ENCODE peak calls at places on chromosome 22, in seven cellular contexts. One of them, this sample, is unnamed.

GRCh38 chr22:28246392-28246791 is 327.3 kb upstream of the PITPNB start:
- DNase-seq in endothelial cell: no peak
- DNase-seq in thoracic aorta: no peak
- DNase-seq in WTC11: no peak
- DNase-seq in CD14-positive monocyte: no peak
- DNase-seq in foreskin keratinocyte: no peak
- DNase-seq in fibroblast of pulmonary artery: peak
- DNase-seq in this sample: peak

GRCh38 chr22:41504397-41504796 is 35.5 kb downstream of the ACO2 start:
- DNase-seq in endothelial cell: no peak
- DNase-seq in thoracic aorta: peak
- DNase-seq in WTC11: no peak
- DNase-seq in CD14-positive monocyte: no peak
- DNase-seq in foreskin keratinocyte: peak
- DNase-seq in fibroblast of pulmonary artery: no peak
- DNase-seq in this sample: no peak

GRCh38 chr22:44578115-44578457 is 80.1 kb upstream of the RTL6 start:
- DNase-seq in endothelial cell: no peak
- DNase-seq in thoracic aorta: no peak
- DNase-seq in WTC11: no peak
- DNase-seq in CD14-positive monocyte: no peak
- DNase-seq in foreskin keratinocyte: no peak
- DNase-seq in fibroblast of pulmonary artery: no peak
- DNase-seq in this sample: no peak

GRCh38 chr22:23216331-23217170 is 36.2 kb downstream of the BCR start:
- DNase-seq in endothelial cell: no peak
- DNase-seq in thoracic aorta: no peak
- DNase-seq in WTC11: no peak
- DNase-seq in CD14-positive monocyte: peak
- DNase-seq in foreskin keratinocyte: no peak
- DNase-seq in fibroblast of pulmonary artery: no peak
- DNase-seq in this sample: no peak

GRCh38 chr22:44127353-44127752 is 53.4 kb upstream of the PARVG start:
- DNase-seq in endothelial cell: no peak
- DNase-seq in thoracic aorta: no peak
- DNase-seq in WTC11: no peak
- DNase-seq in CD14-positive monocyte: no peak
- DNase-seq in foreskin keratinocyte: no peak
- DNase-seq in fibroblast of pulmonary artery: peak
- DNase-seq in this sample: no peak

GRCh38 chr22:45587638-45588481 is 83.8 kb upstream of the ATXN10 start:
- DNase-seq in endothelial cell: no peak
- DNase-seq in thoracic aorta: no peak
- DNase-seq in WTC11: no peak
- DNase-seq in CD14-positive monocyte: no peak
- DNase-seq in foreskin keratinocyte: peak
- DNase-seq in fibroblast of pulmonary artery: no peak
- DNase-seq in this sample: peak

GRCh38 chr22:22733881-22734373 is 89.5 kb downstream of the GGTLC2 start:
- DNase-seq in endothelial cell: no peak
- DNase-seq in thoracic aorta: no peak
- DNase-seq in WTC11: no peak
- DNase-seq in CD14-positive monocyte: no peak
- DNase-seq in foreskin keratinocyte: no peak
- DNase-seq in fibroblast of pulmonary artery: no peak
- DNase-seq in this sample: no peak

GRCh38 chr22:25027959-25028840 is 75.7 kb downstream of the KIAA1671 start:
- DNase-seq in endothelial cell: peak
- DNase-seq in thoracic aorta: no peak
- DNase-seq in WTC11: peak
- DNase-seq in CD14-positive monocyte: no peak
- DNase-seq in foreskin keratinocyte: no peak
- DNase-seq in fibroblast of pulmonary artery: peak
- DNase-seq in this sample: no peak

GRCh38 chr22:31323578-31324550 is 22.3 kb downstream of the PATZ1 start:
- DNase-seq in endothelial cell: no peak
- DNase-seq in thoracic aorta: no peak
- DNase-seq in WTC11: no peak
- DNase-seq in CD14-positive monocyte: no peak
- DNase-seq in foreskin keratinocyte: no peak
- DNase-seq in fibroblast of pulmonary artery: no peak
- DNase-seq in this sample: no peak

GRCh38 chr22:24516301-24516737 is 21.2 kb downstream of the UPB1 start:
- DNase-seq in endothelial cell: no peak
- DNase-seq in thoracic aorta: no peak
- DNase-seq in WTC11: no peak
- DNase-seq in CD14-positive monocyte: peak
- DNase-seq in foreskin keratinocyte: peak
- DNase-seq in fibroblast of pulmonary artery: peak
- DNase-seq in this sample: peak

GRCh38 chr22:40499187-40499753 is 128.9 kb downstream of the SGSM3 start:
- DNase-seq in endothelial cell: no peak
- DNase-seq in thoracic aorta: no peak
- DNase-seq in WTC11: no peak
- DNase-seq in CD14-positive monocyte: peak
- DNase-seq in foreskin keratinocyte: peak
- DNase-seq in fibroblast of pulmonary artery: peak
- DNase-seq in this sample: peak

GRCh38 chr22:49494555-49494954 is 333.1 kb downstream of the BRD1 start:
- DNase-seq in endothelial cell: no peak
- DNase-seq in thoracic aorta: no peak
- DNase-seq in WTC11: no peak
- DNase-seq in CD14-positive monocyte: no peak
- DNase-seq in foreskin keratinocyte: no peak
- DNase-seq in fibroblast of pulmonary artery: no peak
- DNase-seq in this sample: no peak
- TF ChIP-seq CTCF in endothelial cell: no peak
- TF ChIP-seq CTCF in thoracic aorta: no peak
- TF ChIP-seq CTCF in WTC11: no peak
- TF ChIP-seq CTCF in CD14-positive monocyte: no peak
- TF ChIP-seq CTCF in foreskin keratinocyte: no peak
- TF ChIP-seq CTCF in fibroblast of pulmonary artery: no peak
- TF ChIP-seq CTCF in this sample: no peak

GRCh38 chr22:36037102-36037758 is 8.6 kb upstream of the RBFOX2 start:
- DNase-seq in endothelial cell: no peak
- DNase-seq in thoracic aorta: no peak
- DNase-seq in WTC11: no peak
- DNase-seq in CD14-positive monocyte: no peak
- DNase-seq in foreskin keratinocyte: no peak
- DNase-seq in fibroblast of pulmonary artery: no peak
- DNase-seq in this sample: no peak

GRCh38 chr22:36039125-36039524 is 10.5 kb upstream of the RBFOX2 start:
- DNase-seq in endothelial cell: no peak
- DNase-seq in thoracic aorta: no peak
- DNase-seq in WTC11: no peak
- DNase-seq in CD14-positive monocyte: no peak
- DNase-seq in foreskin keratinocyte: no peak
- DNase-seq in fibroblast of pulmonary artery: no peak
- DNase-seq in this sample: no peak

DNA sequence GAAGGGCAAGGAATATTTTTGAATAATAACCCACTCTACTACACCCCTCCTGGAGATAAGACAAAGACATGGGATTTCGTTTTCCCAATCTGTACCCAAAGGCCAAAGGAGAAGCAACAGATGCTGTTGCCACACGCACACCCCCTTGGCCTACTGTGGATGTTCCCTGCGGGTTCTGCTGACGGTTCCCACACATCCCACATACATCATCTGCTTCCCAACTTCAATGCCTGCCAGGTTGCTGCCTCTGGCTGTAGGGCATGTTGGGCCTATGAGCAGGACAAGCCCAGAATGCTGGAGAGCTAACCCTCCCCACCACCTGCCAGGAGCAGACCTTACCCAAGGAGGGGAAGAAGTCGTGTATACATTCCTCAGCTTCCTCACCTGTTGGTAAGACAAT is 13.6 kb upstream of the RBFOX2 start:
- DNase-seq in endothelial cell: no peak
- DNase-seq in thoracic aorta: no peak
- DNase-seq in WTC11: no peak
- DNase-seq in CD14-positive monocyte: no peak
- DNase-seq in foreskin keratinocyte: no peak
- DNase-seq in fibroblast of pulmonary artery: no peak
- DNase-seq in this sample: no peak
- TF ChIP-seq CTCF in endothelial cell: no peak
- TF ChIP-seq CTCF in thoracic aorta: no peak
- TF ChIP-seq CTCF in WTC11: no peak
- TF ChIP-seq CTCF in CD14-positive monocyte: no peak
- TF ChIP-seq CTCF in foreskin keratinocyte: no peak
- TF ChIP-seq CTCF in fibroblast of pulmonary artery: no peak
- TF ChIP-seq CTCF in this sample: no peak

DNA sequence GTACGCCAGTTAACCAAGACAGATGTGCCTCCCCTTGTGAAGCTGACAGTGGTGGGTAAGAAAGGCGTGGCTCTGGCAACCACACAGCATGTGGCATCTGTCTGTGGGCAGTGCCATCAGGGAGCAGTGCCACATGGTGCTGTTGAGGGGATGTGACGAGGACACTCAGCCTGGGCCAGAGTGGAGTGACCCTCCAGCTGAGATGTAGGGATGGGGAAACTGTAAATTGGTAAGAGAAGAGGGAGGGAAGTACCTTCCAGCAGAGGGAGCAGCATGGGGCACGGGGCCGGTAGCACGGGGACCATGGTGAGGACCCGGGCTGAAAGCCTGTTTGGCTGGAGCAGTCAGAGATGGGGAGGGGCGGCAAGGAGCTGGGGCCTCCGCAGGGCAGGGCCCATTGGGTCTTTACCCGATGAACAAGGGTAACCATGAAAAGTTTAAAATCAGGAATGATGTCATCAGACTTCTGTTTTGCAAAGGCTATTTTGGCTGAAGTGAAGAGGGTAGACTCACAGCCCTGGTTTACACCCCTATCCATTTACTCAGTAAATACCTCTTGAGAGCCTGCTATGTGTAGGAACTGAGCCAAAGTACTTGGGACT is 10.4 kb downstream of the TMPRSS6 start:
- DNase-seq in endothelial cell: no peak
- DNase-seq in thoracic aorta: no peak
- DNase-seq in WTC11: peak
- DNase-seq in CD14-positive monocyte: no peak
- DNase-seq in foreskin keratinocyte: no peak
- DNase-seq in fibroblast of pulmonary artery: no peak
- DNase-seq in this sample: no peak
- TF ChIP-seq CTCF in endothelial cell: no peak
- TF ChIP-seq CTCF in thoracic aorta: no peak
- TF ChIP-seq CTCF in WTC11: no peak
- TF ChIP-seq CTCF in CD14-positive monocyte: no peak
- TF ChIP-seq CTCF in foreskin keratinocyte: peak
- TF ChIP-seq CTCF in fibroblast of pulmonary artery: peak
- TF ChIP-seq CTCF in this sample: peak

GRCh38 chr22:19810381-19811141 is 44.1 kb downstream of the GNB1L start:
- DNase-seq in endothelial cell: peak
- DNase-seq in thoracic aorta: no peak
- DNase-seq in WTC11: peak
- DNase-seq in CD14-positive monocyte: peak
- DNase-seq in foreskin keratinocyte: no peak
- DNase-seq in fibroblast of pulmonary artery: peak
- DNase-seq in this sample: no peak
- TF ChIP-seq CTCF in endothelial cell: no peak
- TF ChIP-seq CTCF in thoracic aorta: no peak
- TF ChIP-seq CTCF in WTC11: no peak
- TF ChIP-seq CTCF in CD14-positive monocyte: no peak
- TF ChIP-seq CTCF in foreskin keratinocyte: no peak
- TF ChIP-seq CTCF in fibroblast of pulmonary artery: no peak
- TF ChIP-seq CTCF in this sample: no peak

GRCh38 chr22:33539202-33539901 is 380.9 kb downstream of the LARGE1 start:
- DNase-seq in endothelial cell: no peak
- DNase-seq in thoracic aorta: no peak
- DNase-seq in WTC11: no peak
- DNase-seq in CD14-positive monocyte: no peak
- DNase-seq in foreskin keratinocyte: no peak
- DNase-seq in fibroblast of pulmonary artery: no peak
- DNase-seq in this sample: no peak

GRCh38 chr22:33542722-33543121 is 377.6 kb downstream of the LARGE1 start:
- DNase-seq in endothelial cell: no peak
- DNase-seq in thoracic aorta: no peak
- DNase-seq in WTC11: no peak
- DNase-seq in CD14-positive monocyte: no peak
- DNase-seq in foreskin keratinocyte: no peak
- DNase-seq in fibroblast of pulmonary artery: no peak
- DNase-seq in this sample: no peak

GRCh38 chr22:33539902-33540751 is 380.1 kb downstream of the LARGE1 start:
- DNase-seq in endothelial cell: no peak
- DNase-seq in thoracic aorta: peak
- DNase-seq in WTC11: no peak
- DNase-seq in CD14-positive monocyte: no peak
- DNase-seq in foreskin keratinocyte: no peak
- DNase-seq in fibroblast of pulmonary artery: no peak
- DNase-seq in this sample: no peak

GRCh38 chr22:33544707-33545106 is 375.6 kb downstream of the LARGE1 start:
- DNase-seq in endothelial cell: no peak
- DNase-seq in thoracic aorta: no peak
- DNase-seq in WTC11: no peak
- DNase-seq in CD14-positive monocyte: no peak
- DNase-seq in foreskin keratinocyte: peak
- DNase-seq in fibroblast of pulmonary artery: peak
- DNase-seq in this sample: no peak

GRCh38 chr22:33542153-33542552 is 378.1 kb downstream of the LARGE1 start:
- DNase-seq in endothelial cell: no peak
- DNase-seq in thoracic aorta: no peak
- DNase-seq in WTC11: no peak
- DNase-seq in CD14-positive monocyte: no peak
- DNase-seq in foreskin keratinocyte: no peak
- DNase-seq in fibroblast of pulmonary artery: no peak
- DNase-seq in this sample: no peak
- TF ChIP-seq CTCF in endothelial cell: no peak
- TF ChIP-seq CTCF in thoracic aorta: no peak
- TF ChIP-seq CTCF in WTC11: no peak
- TF ChIP-seq CTCF in CD14-positive monocyte: no peak
- TF ChIP-seq CTCF in foreskin keratinocyte: no peak
- TF ChIP-seq CTCF in fibroblast of pulmonary artery: no peak
- TF ChIP-seq CTCF in this sample: no peak

DNA sequence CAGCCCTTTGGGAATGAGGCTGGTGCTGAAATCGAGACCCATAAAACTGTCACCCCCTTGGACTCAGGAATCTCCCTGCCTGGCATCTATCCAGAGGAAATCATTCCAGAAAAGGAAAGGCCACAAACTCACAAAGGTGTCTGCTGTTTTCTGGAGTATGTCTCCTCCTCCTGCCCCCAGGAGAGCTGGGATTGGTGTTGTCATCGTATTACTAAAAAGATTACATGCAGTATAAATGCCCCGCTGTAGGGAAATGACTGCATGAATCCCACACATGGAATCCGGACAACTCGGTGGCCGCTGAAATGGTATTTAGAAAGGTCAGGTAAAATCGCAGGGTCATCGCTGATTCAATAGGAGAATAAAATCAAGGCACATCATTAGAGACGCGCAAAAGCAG is 18.9 kb upstream of the RFPL3 start:
- DNase-seq in endothelial cell: no peak
- DNase-seq in thoracic aorta: no peak
- DNase-seq in WTC11: no peak
- DNase-seq in CD14-positive monocyte: no peak
- DNase-seq in foreskin keratinocyte: no peak
- DNase-seq in fibroblast of pulmonary artery: no peak
- DNase-seq in this sample: no peak
- TF ChIP-seq CTCF in endothelial cell: no peak
- TF ChIP-seq CTCF in thoracic aorta: no peak
- TF ChIP-seq CTCF in WTC11: no peak
- TF ChIP-seq CTCF in CD14-positive monocyte: no peak
- TF ChIP-seq CTCF in foreskin keratinocyte: no peak
- TF ChIP-seq CTCF in fibroblast of pulmonary artery: no peak
- TF ChIP-seq CTCF in this sample: no peak

This sample was measured in bronchial epithelial cell.